ENCODE peak calls at places on chromosome 7, in five cellular contexts. P is tibial nerve, J is A549, S is H1, B is K562. T is an unnamed sample.

GRCh38 chr7:1961776-1962276 is 270.9 kb downstream of the MAD1L1 start:
- DNase-seq in B (no peak), J (no peak), S (no peak), P (no peak), T (no peak)

GRCh38 chr7:37971491-37971890 is 51.1 kb downstream of the EPDR1 start:
- DNase-seq in B (no peak), P (no peak), J (no peak), S (no peak), T (no peak)

GRCh38 chr7:138064856-138065357 is 11.4 kb upstream of the AKR1D1 start:
- DNase-seq in B (no peak), S (peak), P (peak), J (no peak), T (no peak)

GRCh38 chr7:122433765-122434164 is 129.2 kb upstream of the FEZF1 start:
- DNase-seq in B (no peak), J (no peak), P (no peak), S (no peak), T (no peak)

GRCh38 chr7:124912972-124913371 is 16.7 kb downstream of the POT1 start:
- DNase-seq in P (no peak), B (no peak), S (no peak), J (no peak), T (no peak)

GRCh38 chr7:30564243-30564892 is 30.3 kb upstream of the GARS1 start:
- DNase-seq in P (peak), S (peak), J (peak), B (peak), T (peak)

GRCh38 chr7:139588632-139589031 is 65.1 kb downstream of the CLEC2L start:
- DNase-seq in S (peak), B (peak), J (no peak), P (no peak), T (peak)

GRCh38 chr7:134126937-134127848 is at the start of gene LRGUK:
- DNase-seq in B (peak), S (peak), P (peak), J (peak), T (peak)

GRCh38 chr7:75776295-75776971 is 4.4 kb upstream of the CCL26 start:
- DNase-seq in P (no peak), S (no peak), J (no peak), B (no peak), T (no peak)

GRCh38 chr7:68547181-68547580 is 1051.1 kb upstream of the AUTS2 start:
- DNase-seq in S (no peak), J (no peak), B (no peak), P (no peak), T (no peak)

GRCh38 chr7:31114593-31115343 is 62.7 kb downstream of the ADCYAP1R1 start:
- DNase-seq in J (no peak), P (no peak), B (no peak), S (peak), T (no peak)

GRCh38 chr7:862157-862556 is 14.2 kb upstream of the GET4 start:
- DNase-seq in B (no peak), J (no peak), S (no peak), P (no peak), T (no peak)

GRCh38 chr7:105787071-105787470 is 89.3 kb downstream of the ATXN7L1 start:
- DNase-seq in P (no peak), S (no peak), J (no peak), B (no peak), T (no peak)

GRCh38 chr7:85065306-85065705 is 121.5 kb downstream of the SEMA3D start:
- DNase-seq in J (no peak), P (peak), B (no peak), S (no peak), T (no peak)

GRCh38 chr7:127901895-127902703 is 129.1 kb downstream of the LRRC4 start:
- DNase-seq in J (no peak), S (no peak), P (no peak), B (no peak), T (no peak)

GRCh38 chr7:42152353-42153205 is 84.4 kb downstream of the GLI3 start:
- DNase-seq in S (no peak), J (no peak), P (no peak), B (no peak), T (no peak)

GRCh38 chr7:1193593-1194424 is 33.8 kb upstream of the ZFAND2A start:
- DNase-seq in S (peak), P (no peak), J (peak), B (no peak), T (peak)

GRCh38 chr7:877312-878232 is 1.2 kb downstream of the GET4 start:
- DNase-seq in P (no peak), B (peak), J (no peak), S (no peak), T (peak)

GRCh38 chr7:92177362-92177761 is 1.6 kb downstream of the LRRD1 start:
- DNase-seq in S (no peak), P (no peak), B (no peak), J (no peak), T (no peak)

GRCh38 chr7:92875719-92876118 is 39.3 kb upstream of the CDK6 start:
- DNase-seq in J (no peak), P (no peak), S (no peak), B (no peak), T (no peak)

GRCh38 chr7:141290951-141291350 is 217.1 kb downstream of the TMEM178B start:
- DNase-seq in S (no peak), J (no peak), B (no peak), P (no peak), T (no peak)

GRCh38 chr7:57425969-57426628 is 23.9 kb upstream of the ZNF716 start:
- DNase-seq in S (no peak), B (no peak), J (no peak), P (no peak), T (no peak)

GRCh38 chr7:26319631-26320030 is 28.0 kb downstream of the SNX10 start:
- DNase-seq in S (no peak), P (no peak), J (no peak), B (no peak), T (no peak)

GRCh38 chr7:113015038-113015645 is 71.5 kb downstream of the GPR85 start:
- DNase-seq in P (no peak), J (peak), B (no peak), S (no peak), T (no peak)

GRCh38 chr7:80823066-80823465 is 95.8 kb downstream of the SEMA3C start:
- DNase-seq in P (no peak), J (no peak), B (no peak), S (no peak), T (no peak)

GRCh38 chr7:74223711-74224510 is 14.1 kb downstream of the LAT2 start:
- DNase-seq in P (no peak), S (no peak), J (no peak), B (no peak), T (no peak)

GRCh38 chr7:30931927-30932540 is 20.4 kb downstream of the AQP1 start:
- DNase-seq in P (no peak), J (no peak), B (no peak), S (peak), T (no peak)

GRCh38 chr7:37310322-37311080 is 138.2 kb downstream of the ELMO1 start:
- DNase-seq in S (no peak), B (no peak), P (no peak), J (no peak), T (no peak)

GRCh38 chr7:73802459-73802858 is 28.3 kb upstream of the CLDN4 start:
- DNase-seq in J (no peak), B (no peak), S (no peak), P (no peak), T (no peak)

GRCh38 chr7:141001561-141001960 is 13.2 kb downstream of the MRPS33 start:
- DNase-seq in S (no peak), J (no peak), B (no peak), P (no peak), T (no peak)

GRCh38 chr7:90980545-90980944 is 283.7 kb upstream of the FZD1 start:
- DNase-seq in S (no peak), P (no peak), J (no peak), B (no peak), T (no peak)

GRCh38 chr7:102830206-102830605 is 81.4 kb downstream of the FAM185A start:
- DNase-seq in B (no peak), P (no peak), S (no peak), J (no peak), T (no peak)

GRCh38 chr7:50450691-50451051 is 521 bp upstream of the FIGNL1 start:
- DNase-seq in S (peak), P (no peak), J (peak), B (no peak), T (no peak)

GRCh38 chr7:95213148-95213547 is 111.2 kb downstream of the PON1 start:
- DNase-seq in B (no peak), J (no peak), P (no peak), S (no peak), T (no peak)

GRCh38 chr7:95213809-95214492 is 110.4 kb downstream of the PON1 start:
- DNase-seq in B (no peak), P (peak), J (no peak), S (no peak), T (no peak)

GRCh38 chr7:95205821-95206220 is 118.5 kb downstream of the PON1 start:
- DNase-seq in S (no peak), B (no peak), P (no peak), J (no peak), T (no peak)

GRCh38 chr7:95209276-95209675 is 115.1 kb downstream of the PON1 start:
- DNase-seq in B (no peak), J (no peak), S (no peak), P (no peak), T (no peak)

GRCh38 chr7:95209778-95210177 is 114.6 kb downstream of the PON1 start:
- DNase-seq in P (no peak), J (no peak), B (no peak), S (no peak), T (no peak)
- TF ChIP-seq EP300 in P (no peak), J (no peak), B (no peak), S (no peak), T (no peak)

DNA sequence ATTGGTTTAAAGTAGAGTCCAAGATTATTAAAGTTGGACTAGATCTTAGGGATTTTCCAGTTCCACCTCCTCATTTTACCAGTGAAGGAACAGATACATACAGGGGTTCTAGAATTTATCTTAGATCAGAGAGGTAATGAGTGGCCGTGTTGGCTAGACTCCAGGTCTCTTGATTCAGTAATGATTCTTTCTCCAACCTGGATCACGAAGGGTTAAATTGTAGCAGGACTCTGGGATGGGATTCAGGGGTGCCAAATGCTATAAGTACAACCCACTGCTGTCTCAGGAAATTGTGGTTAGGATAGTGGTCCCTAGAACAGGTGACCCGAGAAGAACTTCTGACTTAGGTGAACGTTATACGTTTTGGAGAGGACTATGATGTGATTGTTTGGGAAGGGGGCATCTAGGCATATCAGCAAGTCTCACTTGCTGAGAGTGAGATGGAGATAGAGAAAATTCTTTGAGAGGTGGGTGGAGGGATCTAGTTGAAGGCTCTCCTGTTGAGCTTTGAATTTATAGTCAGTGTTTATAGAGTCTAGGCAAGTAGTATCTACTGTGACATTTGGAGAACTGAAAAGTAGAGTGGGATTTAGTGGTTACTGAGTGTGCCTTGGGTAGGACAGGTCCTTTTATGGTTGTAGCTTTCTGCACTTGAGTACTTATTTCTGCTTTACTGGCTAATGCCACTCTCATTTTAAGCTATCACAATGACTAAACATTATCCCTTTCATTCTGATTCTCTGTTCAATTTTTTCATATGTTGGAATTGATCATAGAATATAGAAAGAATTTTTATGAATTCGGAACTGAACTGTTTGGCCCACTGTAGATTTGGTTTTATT is 58.3 kb downstream of the ST7 start:
- DNase-seq in J (no peak), S (no peak), B (no peak), P (no peak), T (no peak)
- TF ChIP-seq EP300 in J (no peak), S (no peak), B (no peak), P (no peak), T (no peak)

GRCh38 chr7:45211066-45211465 is 53.5 kb downstream of the RAMP3 start:
- DNase-seq in P (no peak), J (no peak), S (no peak), B (no peak), T (no peak)
- TF ChIP-seq EP300 in P (peak), J (no peak), S (no peak), B (no peak), T (no peak)

GRCh38 chr7:86844608-86845007 is 200.9 kb downstream of the GRM3 start:
- DNase-seq in P (no peak), B (no peak), S (no peak), J (no peak), T (no peak)

GRCh38 chr7:86848226-86848625 is 204.5 kb downstream of the GRM3 start:
- DNase-seq in J (no peak), S (no peak), P (no peak), B (no peak), T (no peak)

DNA sequence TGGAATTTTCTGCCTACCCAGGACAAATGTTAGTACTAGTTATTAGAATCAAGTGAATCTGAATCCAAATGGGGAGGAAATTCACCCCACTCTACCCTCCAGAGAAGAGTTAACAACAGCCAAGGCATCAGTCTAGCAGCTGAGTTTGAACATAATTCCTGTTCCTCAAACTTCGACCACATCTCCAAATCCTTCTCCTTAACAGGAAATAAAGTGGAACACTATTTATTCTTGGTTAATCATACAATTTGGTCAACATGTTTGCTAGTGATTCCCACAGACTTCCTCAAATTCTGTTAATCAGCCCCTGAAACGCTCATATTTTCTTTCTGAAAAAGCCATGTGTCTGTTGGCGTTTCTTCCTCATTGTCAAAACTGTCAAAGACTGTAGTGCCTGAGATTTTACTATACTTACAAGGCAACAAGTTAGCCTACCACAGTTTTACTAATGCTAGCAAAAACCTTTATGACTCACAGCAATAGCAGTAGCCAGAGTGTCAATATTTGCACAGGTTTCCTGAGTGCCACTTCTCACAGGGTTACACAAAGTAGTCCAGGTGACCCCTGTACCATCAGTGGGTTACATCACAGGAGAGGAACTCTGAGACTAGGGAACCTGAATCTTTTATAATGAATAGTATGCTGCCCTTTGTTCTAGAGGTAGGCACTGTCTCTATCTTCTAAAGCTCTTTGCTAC is 202.9 kb downstream of the GRM3 start:
- DNase-seq in S (no peak), B (no peak), J (no peak), P (no peak), T (peak)
- TF ChIP-seq EP300 in S (no peak), B (no peak), J (no peak), P (no peak), T (no peak)

GRCh38 chr7:55533050-55533728 is 39.1 kb downstream of the VOPP1 start:
- DNase-seq in P (peak), J (no peak), S (no peak), B (no peak), T (no peak)
- TF ChIP-seq EP300 in P (no peak), J (no peak), S (no peak), B (no peak), T (no peak)

GRCh38 chr7:100854146-100854895 is 1.8 kb downstream of the SLC12A9 start:
- DNase-seq in J (no peak), B (peak), P (no peak), S (no peak), T (no peak)

GRCh38 chr7:100856871-100857282 is 4.4 kb downstream of the SLC12A9 start:
- DNase-seq in J (no peak), B (no peak), P (no peak), S (no peak), T (no peak)

GRCh38 chr7:100855515-100855914 is 3.0 kb downstream of the SLC12A9 start:
- DNase-seq in S (no peak), P (no peak), J (no peak), B (no peak), T (no peak)

GRCh38 chr7:100847360-100847759 is 5.2 kb upstream of the SLC12A9 start:
- DNase-seq in J (no peak), P (no peak), S (no peak), B (no peak), T (no peak)

DNA sequence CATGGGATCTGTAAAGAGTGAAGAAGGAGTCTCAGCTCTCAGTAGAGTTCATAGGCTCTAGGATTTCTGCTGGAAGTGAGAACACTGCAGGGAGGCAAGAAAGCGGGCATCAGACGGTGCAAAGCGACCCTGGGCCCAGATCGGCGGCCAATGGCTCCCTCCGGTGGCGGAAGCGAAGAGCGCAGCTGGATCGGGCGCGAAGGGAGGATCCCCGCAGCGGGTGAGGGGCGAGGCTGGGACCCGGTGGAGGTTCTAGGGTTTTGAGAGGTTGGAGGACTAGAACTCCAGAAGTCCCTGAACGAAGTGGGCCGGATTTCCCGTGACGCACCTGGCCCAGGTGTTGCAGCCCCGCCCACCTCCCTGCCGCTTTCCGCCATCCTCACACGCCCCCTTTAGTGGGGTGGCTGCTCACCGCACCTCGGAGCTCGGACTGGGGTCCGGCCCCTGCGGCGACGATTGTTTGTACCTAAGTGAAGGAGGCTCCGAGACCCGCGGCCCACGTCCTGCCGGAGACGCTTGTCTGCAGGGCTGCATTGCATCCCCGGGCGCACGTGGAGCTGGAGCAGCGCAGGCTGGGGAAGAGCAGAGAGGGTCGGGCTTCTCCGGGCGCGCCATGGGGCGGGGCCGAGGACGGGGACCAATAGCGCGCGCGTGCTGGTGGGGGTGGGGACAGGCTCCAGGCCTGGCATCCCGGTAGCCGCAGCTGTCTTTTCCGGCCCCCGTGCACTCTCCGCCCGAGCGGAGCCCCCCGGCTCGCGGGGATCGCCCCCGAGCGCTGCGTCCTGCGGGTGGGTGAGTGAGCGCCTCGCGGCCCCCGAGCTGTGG is at the start of gene SLC12A9:
- DNase-seq in J (peak), S (peak), B (peak), P (peak), T (peak)
- TF ChIP-seq EP300 in J (no peak), S (no peak), B (no peak), P (no peak), T (no peak)

DNA sequence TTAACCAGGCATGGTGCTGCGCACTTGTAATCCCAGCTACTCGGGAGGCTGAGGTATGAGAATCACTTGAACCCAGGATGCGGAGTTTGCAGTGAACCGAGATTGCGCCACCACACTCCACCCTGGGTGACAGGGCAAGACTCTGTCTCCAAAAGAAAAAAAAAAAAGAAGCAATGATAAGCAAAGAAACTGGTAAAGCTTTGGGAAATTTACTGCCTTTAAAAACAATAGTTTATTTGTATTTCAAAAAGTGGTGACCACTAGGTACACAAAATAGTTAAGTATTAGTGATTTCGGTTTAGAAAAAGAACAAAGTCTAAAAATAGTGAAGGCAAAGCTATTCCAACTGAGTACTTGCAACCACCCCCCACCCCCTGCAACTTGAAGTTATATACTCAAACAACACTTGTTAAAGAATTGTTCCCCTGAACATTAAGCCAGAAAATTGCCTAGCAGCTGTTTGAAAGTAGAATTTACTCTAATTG is 37.7 kb downstream of the MALSU1 start:
- DNase-seq in B (no peak), J (no peak), P (no peak), S (no peak), T (no peak)
- TF ChIP-seq EP300 in B (no peak), J (no peak), P (no peak), S (no peak), T (no peak)

T was measured in stomach.